ENCODE peak calls at places on chromosomes 11 and 22, in five cellular contexts. R, F, N, J and G are unnamed samples.

GRCh38 chr11:116648229-116649174 is 124.3 kb downstream of the BUD13 start:
- DNase-seq in R (no peak), J (no peak), N (no peak), F (no peak), G (no peak)

GRCh38 chr11:74636633-74637184 is 44.3 kb downstream of the POLD3 start:
- DNase-seq in J (no peak), R (no peak), F (no peak), N (peak), G (peak)

GRCh38 chr11:118437736-118438125 is 1.4 kb downstream of the KMT2A start:
- DNase-seq in J (peak), F (peak), R (no peak), N (peak), G (peak)

GRCh38 chr11:107929611-107930200 is 1.5 kb downstream of the RAB39A start:
- DNase-seq in N (no peak), F (no peak), J (no peak), R (no peak), G (no peak)

GRCh38 chr11:124823512-124824376 is 23.5 kb upstream of the MSANTD2 start:
- DNase-seq in N (no peak), J (no peak), F (no peak), R (no peak), G (no peak)

GRCh38 chr22:48318575-48319320 is 1508.9 kb downstream of the BRD1 start:
- DNase-seq in N (no peak), R (no peak), J (no peak), F (no peak), G (no peak)

GRCh38 chr11:123976770-123977560 is 616 bp downstream of the OR10S1 start:
- DNase-seq in R (no peak), J (no peak), N (no peak), F (no peak), G (no peak)

GRCh38 chr11:71486320-71486719 is 33.3 kb downstream of the NADSYN1 start:
- DNase-seq in J (no peak), F (no peak), N (no peak), R (no peak), G (no peak)

GRCh38 chr22:48240935-48241230 is 1478.4 kb downstream of the TBC1D22A start:
- DNase-seq in R (no peak), N (no peak), F (no peak), J (no peak), G (no peak)

GRCh38 chr22:38107692-38108515 is 2.6 kb downstream of the BAIAP2L2 start:
- DNase-seq in F (no peak), N (no peak), J (no peak), R (no peak), G (no peak)

GRCh38 chr22:46661221-46661851 is 41.1 kb downstream of the GRAMD4 start:
- DNase-seq in N (peak), R (no peak), J (peak), F (no peak), G (peak)